ENCODE peak calls at places on chromosomes 1 and 21, in five cellular contexts. T is pancreas, K is ovary, M is stomach, G is cardiac muscle cell. J is an unnamed sample. For H3K27me3 and H3K4me1, the result is how much of the 10 kb centered on the place peaks cover.

GRCh38 chr1:54861070-54861761 is 25.8 kb downstream of the DHCR24 start:
- DNase-seq in M (no peak), G (peak), K (peak), T (no peak), J (no peak)

GRCh38 chr1:33986389-33987095 is 122.7 kb downstream of the HMGB4 start:
- DNase-seq in G (no peak), M (peak), K (no peak), T (peak), J (peak)

GRCh38 chr21:43294194-43294902 is 125.5 kb downstream of the CRYAA start:
- DNase-seq in K (peak), M (no peak), G (peak), T (no peak), J (no peak)

GRCh38 chr1:113536182-113536780 is 146.0 kb downstream of the MAGI3 start:
- DNase-seq in G (no peak), M (no peak), K (no peak), T (no peak), J (no peak)

GRCh38 chr21:43298546-43299440 is 128.1 kb downstream of the SIK1 start:
- DNase-seq in T (no peak), K (peak), G (no peak), M (no peak), J (no peak)

GRCh38 chr1:181083842-181084605 is 4.5 kb upstream of the IER5 start:
- DNase-seq in K (no peak), T (peak), M (peak), G (peak), J (peak)

GRCh38 chr1:109721046-109721445 is 9.0 kb downstream of the GSTM5 start:
- DNase-seq in M (no peak), T (no peak), K (no peak), G (no peak), J (no peak)

GRCh38 chr1:161945306-161945705 is 78.4 kb downstream of the OLFML2B start:
- DNase-seq in T (no peak), G (no peak), K (no peak), M (no peak), J (no peak)

GRCh38 chr1:173002891-173003582 is 47.7 kb downstream of the TNFSF18 start:
- DNase-seq in T (no peak), G (no peak), M (no peak), K (no peak), J (no peak)

GRCh38 chr1:53560572-53561487 is 101.6 kb downstream of the DMRTB1 start:
- DNase-seq in K (peak), G (no peak), T (no peak), M (no peak), J (no peak)

GRCh38 chr1:107004421-107004820 is 52.1 kb upstream of the PRMT6 start:
- DNase-seq in M (no peak), G (no peak), K (no peak), T (no peak), J (no peak)

GRCh38 chr1:33327587-33328325 is 6.9 kb upstream of the A3GALT2 start:
- DNase-seq in K (peak), G (no peak), M (peak), T (peak), J (peak)

GRCh38 chr1:81820761-81821160 is 20.0 kb downstream of the ADGRL2 start:
- DNase-seq in M (no peak), K (no peak), G (no peak), T (no peak), J (no peak)

GRCh38 chr1:47708658-47709301 is 270.9 kb downstream of the FOXD2 start:
- DNase-seq in K (no peak), M (no peak), G (peak), T (no peak), J (no peak)

GRCh38 chr1:51268675-51269033 is 32.6 kb downstream of the RNF11 start:
- DNase-seq in M (no peak), G (no peak), K (no peak), T (no peak), J (no peak)

GRCh38 chr21:45992311-45993209 is 11.0 kb downstream of the COL6A1 start:
- DNase-seq in K (peak), M (no peak), T (peak), G (no peak), J (no peak)

GRCh38 chr1:230416430-230416829 is 9.7 kb downstream of the PGBD5 start:
- DNase-seq in T (no peak), K (no peak), M (no peak), G (no peak), J (no peak)

GRCh38 chr1:195141294-195141693 is 1466.9 kb downstream of the KCNT2 start:
- DNase-seq in T (no peak), M (no peak), G (no peak), K (no peak), J (no peak)

GRCh38 chr1:56709269-56709880 is 64.3 kb downstream of the PRKAA2 start:
- DNase-seq in K (no peak), M (no peak), G (peak), T (no peak), J (no peak)

GRCh38 chr1:167881069-167881468 is 32.9 kb downstream of the ADCY10 start:
- DNase-seq in K (no peak), T (no peak), M (no peak), G (no peak), J (no peak)

GRCh38 chr1:174726167-174726879 is 273.4 kb upstream of the CACYBP start:
- DNase-seq in T (no peak), M (no peak), K (no peak), G (peak), J (no peak)

GRCh38 chr21:45293214-45293725 is 5.6 kb upstream of the POFUT2 start:
- DNase-seq in M (peak), G (no peak), K (no peak), T (no peak), J (peak)

GRCh38 chr1:13550663-13551062 is 33.0 kb upstream of the PDPN start:
- DNase-seq in G (no peak), M (no peak), T (no peak), K (no peak), J (no peak)

GRCh38 chr1:177966199-177966598 is 3.7 kb downstream of the SEC16B start:
- DNase-seq in K (no peak), M (no peak), G (no peak), T (no peak), J (no peak)
- H3K27me3 ChIP-seq in K (under half), M (under half), G (under half), T (under half), J (under half)

GRCh38 chr1:11453742-11454442 is 25.1 kb upstream of the DISP3 start:
- DNase-seq in T (no peak), G (no peak), K (no peak), M (no peak), J (no peak)
- H3K4me1 ChIP-seq in T (under half), G (under half), K (under half), M (under half), J (under half)

GRCh38 chr1:232630047-232630893 is at the start of gene SIPA1L2:
- DNase-seq in M (peak), G (peak), T (peak), K (peak), J (peak)
- TF ChIP-seq CTCF in M (peak), G (peak), T (no peak), K (peak), J (peak)

GRCh38 chr21:41503331-41503730 is 4.6 kb downstream of the TMPRSS2 start:
- DNase-seq in M (no peak), G (no peak), K (no peak), T (no peak), J (no peak)

GRCh38 chr21:41501919-41502318 is 6.0 kb downstream of the TMPRSS2 start:
- DNase-seq in M (no peak), G (no peak), K (no peak), T (no peak), J (no peak)

GRCh38 chr21:41506005-41506404 is 2.0 kb downstream of the TMPRSS2 start:
- DNase-seq in G (no peak), K (no peak), M (no peak), T (peak), J (no peak)

GRCh38 chr21:41506526-41507520 is 1.1 kb downstream of the TMPRSS2 start:
- DNase-seq in G (peak), T (peak), K (no peak), M (peak), J (peak)

GRCh38 chr21:41504030-41504429 is 3.9 kb downstream of the TMPRSS2 start:
- DNase-seq in T (no peak), M (peak), K (no peak), G (no peak), J (no peak)
- H3K27me3 ChIP-seq in T (under half), M (under half), K (under half), G (half or more), J (under half)